ENCODE peak calls at places on chromosomes 12 and 14, in five cellular contexts. One of them, this sample, is unnamed.

GRCh38 chr12:27220057-27220987 is 23.8 kb upstream of the STK38L start:
- DNase-seq in left ventricle myocardium inferior: no peak
- DNase-seq in kidney tubule cell: no peak
- DNase-seq in hepatocyte: no peak
- DNase-seq in HL-60: no peak
- DNase-seq in this sample: no peak

GRCh38 chr12:65501093-65501621 is 222.7 kb downstream of the MSRB3 start:
- DNase-seq in left ventricle myocardium inferior: peak; percentile 79
- DNase-seq in kidney tubule cell: no peak
- DNase-seq in hepatocyte: no peak
- DNase-seq in HL-60: no peak
- DNase-seq in this sample: no peak

GRCh38 chr12:67468549-67469245 is 179.8 kb upstream of the DYRK2 start:
- DNase-seq in left ventricle myocardium inferior: no peak
- DNase-seq in kidney tubule cell: peak; percentile 11
- DNase-seq in hepatocyte: no peak
- DNase-seq in HL-60: no peak
- DNase-seq in this sample: no peak

GRCh38 chr12:120932956-120933526 is 28.9 kb upstream of the SPPL3 start:
- DNase-seq in left ventricle myocardium inferior: no peak
- DNase-seq in kidney tubule cell: no peak
- DNase-seq in hepatocyte: no peak
- DNase-seq in HL-60: no peak
- DNase-seq in this sample: no peak

GRCh38 chr12:17335487-17335886 is 729.5 kb upstream of the LMO3 start:
- DNase-seq in left ventricle myocardium inferior: no peak
- DNase-seq in kidney tubule cell: no peak
- DNase-seq in hepatocyte: no peak
- DNase-seq in HL-60: no peak
- DNase-seq in this sample: no peak

GRCh38 chr12:79921786-79922185 is 13.1 kb downstream of the PPP1R12A start:
- DNase-seq in left ventricle myocardium inferior: no peak
- DNase-seq in kidney tubule cell: no peak
- DNase-seq in hepatocyte: no peak
- DNase-seq in HL-60: no peak
- DNase-seq in this sample: no peak

GRCh38 chr14:61145258-61145902 is 135.8 kb downstream of the TMEM30B start:
- DNase-seq in left ventricle myocardium inferior: no peak
- DNase-seq in kidney tubule cell: peak; percentile 59
- DNase-seq in hepatocyte: peak; percentile 42
- DNase-seq in HL-60: no peak
- DNase-seq in this sample: peak; percentile 63

GRCh38 chr14:87566986-87567385 is 426.0 kb downstream of the GALC start:
- DNase-seq in left ventricle myocardium inferior: no peak
- DNase-seq in kidney tubule cell: no peak
- DNase-seq in hepatocyte: peak; percentile 27
- DNase-seq in HL-60: no peak
- DNase-seq in this sample: no peak

GRCh38 chr12:47777741-47778558 is 4.9 kb downstream of the SLC48A1 start:
- DNase-seq in left ventricle myocardium inferior: peak; percentile 49
- DNase-seq in kidney tubule cell: no peak
- DNase-seq in hepatocyte: no peak
- DNase-seq in HL-60: peak; percentile 57
- DNase-seq in this sample: no peak

GRCh38 chr12:4270670-4271432 is 2.7 kb upstream of the CCND2 start:
- DNase-seq in left ventricle myocardium inferior: peak; percentile 57
- DNase-seq in kidney tubule cell: no peak
- DNase-seq in hepatocyte: peak; percentile 59
- DNase-seq in HL-60: no peak
- DNase-seq in this sample: no peak

GRCh38 chr14:39006721-39007410 is 96.2 kb downstream of the SEC23A start:
- DNase-seq in left ventricle myocardium inferior: no peak
- DNase-seq in kidney tubule cell: no peak
- DNase-seq in hepatocyte: no peak
- DNase-seq in HL-60: no peak
- DNase-seq in this sample: no peak

GRCh38 chr12:4256043-4256826 is 17.3 kb upstream of the CCND2 start:
- DNase-seq in left ventricle myocardium inferior: no peak
- DNase-seq in kidney tubule cell: no peak
- DNase-seq in hepatocyte: no peak
- DNase-seq in HL-60: no peak
- DNase-seq in this sample: no peak

GRCh38 chr12:18430425-18431048 is 169.2 kb downstream of the PIK3C2G start:
- DNase-seq in left ventricle myocardium inferior: peak; percentile 24
- DNase-seq in kidney tubule cell: peak; percentile 68
- DNase-seq in hepatocyte: peak; percentile 69
- DNase-seq in HL-60: no peak
- DNase-seq in this sample: no peak

GRCh38 chr12:49813131-49813530 is 15.1 kb downstream of the NCKAP5L start:
- DNase-seq in left ventricle myocardium inferior: no peak
- DNase-seq in kidney tubule cell: peak; percentile 66
- DNase-seq in hepatocyte: no peak
- DNase-seq in HL-60: no peak
- DNase-seq in this sample: no peak

GRCh38 chr12:106138646-106139421 is at the start of gene NUAK1:
- DNase-seq in left ventricle myocardium inferior: peak; percentile 82
- DNase-seq in kidney tubule cell: peak; percentile 82
- DNase-seq in hepatocyte: peak; percentile 86
- DNase-seq in HL-60: no peak
- DNase-seq in this sample: peak; percentile 20

GRCh38 chr12:111074965-111075364 is 154.6 kb upstream of the MYL2 start:
- DNase-seq in left ventricle myocardium inferior: no peak
- DNase-seq in kidney tubule cell: no peak
- DNase-seq in hepatocyte: no peak
- DNase-seq in HL-60: no peak
- DNase-seq in this sample: no peak

GRCh38 chr12:116615141-116615861 is 56.1 kb downstream of the MAP1LC3B2 start:
- DNase-seq in left ventricle myocardium inferior: no peak
- DNase-seq in kidney tubule cell: no peak
- DNase-seq in hepatocyte: no peak
- DNase-seq in HL-60: no peak
- DNase-seq in this sample: no peak

GRCh38 chr12:120925740-120926563 is 21.8 kb upstream of the SPPL3 start:
- DNase-seq in left ventricle myocardium inferior: no peak
- DNase-seq in kidney tubule cell: peak; percentile 26
- DNase-seq in hepatocyte: no peak
- DNase-seq in HL-60: no peak
- DNase-seq in this sample: no peak

GRCh38 chr12:72025524-72025923 is 86.9 kb downstream of the TPH2 start:
- DNase-seq in left ventricle myocardium inferior: no peak
- DNase-seq in kidney tubule cell: peak; percentile 9
- DNase-seq in hepatocyte: no peak
- DNase-seq in HL-60: no peak
- DNase-seq in this sample: no peak

GRCh38 chr14:77347746-77348145 is 26.9 kb downstream of the GSTZ1 start:
- DNase-seq in left ventricle myocardium inferior: no peak
- DNase-seq in kidney tubule cell: no peak
- DNase-seq in hepatocyte: no peak
- DNase-seq in HL-60: no peak
- DNase-seq in this sample: no peak

GRCh38 chr14:51321036-51321435 is 81.0 kb downstream of the TMX1 start:
- DNase-seq in left ventricle myocardium inferior: no peak
- DNase-seq in kidney tubule cell: peak; percentile 15
- DNase-seq in hepatocyte: no peak
- DNase-seq in HL-60: no peak
- DNase-seq in this sample: peak; percentile 50

GRCh38 chr12:51473947-51474346 is 49.3 kb downstream of the SLC4A8 start:
- DNase-seq in left ventricle myocardium inferior: no peak
- DNase-seq in kidney tubule cell: no peak
- DNase-seq in hepatocyte: no peak
- DNase-seq in HL-60: no peak
- DNase-seq in this sample: no peak

GRCh38 chr12:109725321-109726105 is 11.9 kb downstream of the FAM222A start:
- DNase-seq in left ventricle myocardium inferior: no peak
- DNase-seq in kidney tubule cell: no peak
- DNase-seq in hepatocyte: no peak
- DNase-seq in HL-60: no peak
- DNase-seq in this sample: no peak

GRCh38 chr12:39902823-39903222 is 203.1 kb downstream of the SLC2A13 start:
- DNase-seq in left ventricle myocardium inferior: no peak
- DNase-seq in kidney tubule cell: peak; percentile 11
- DNase-seq in hepatocyte: no peak
- DNase-seq in HL-60: no peak
- DNase-seq in this sample: no peak

GRCh38 chr12:31629756-31630732 is 29.4 kb upstream of the ETFBKMT start:
- DNase-seq in left ventricle myocardium inferior: peak; percentile 25
- DNase-seq in kidney tubule cell: no peak
- DNase-seq in hepatocyte: peak; percentile 18
- DNase-seq in HL-60: no peak
- DNase-seq in this sample: no peak

GRCh38 chr12:107439101-107439738 is 246.4 kb upstream of the PWP1 start:
- DNase-seq in left ventricle myocardium inferior: no peak
- DNase-seq in kidney tubule cell: no peak
- DNase-seq in hepatocyte: no peak
- DNase-seq in HL-60: no peak
- DNase-seq in this sample: no peak

This sample was measured in NCI-H226.